ENCODE peak calls at places on chromosome 19, in eight cellular contexts. One of them, this sample, is unnamed. For H3K27me3, the result is how much of the 10 kb centered on the place peaks cover.

GRCh38 chr19:9917322-9917721 is 19.0 kb downstream of the OLFM2 start:
- DNase-seq in tibial artery: no peak
- DNase-seq in body of pancreas: peak
- DNase-seq in foreskin keratinocyte: no peak
- DNase-seq in CD4-positive, CD25-positive, alpha-beta regulatory T cell: no peak
- DNase-seq in heart left ventricle: no peak
- DNase-seq in fibroblast of lung: peak
- DNase-seq in WERI-Rb-1: peak
- DNase-seq in this sample: no peak

GRCh38 chr19:40758491-40758890 is 7.5 kb downstream of the SNRPA start:
- DNase-seq in tibial artery: no peak
- DNase-seq in body of pancreas: no peak
- DNase-seq in foreskin keratinocyte: no peak
- DNase-seq in CD4-positive, CD25-positive, alpha-beta regulatory T cell: no peak
- DNase-seq in heart left ventricle: no peak
- DNase-seq in fibroblast of lung: no peak
- DNase-seq in WERI-Rb-1: no peak
- DNase-seq in this sample: no peak

GRCh38 chr19:6260912-6261636 is 18.7 kb downstream of the MLLT1 start:
- DNase-seq in tibial artery: no peak
- DNase-seq in body of pancreas: peak
- DNase-seq in foreskin keratinocyte: no peak
- DNase-seq in CD4-positive, CD25-positive, alpha-beta regulatory T cell: no peak
- DNase-seq in heart left ventricle: no peak
- DNase-seq in fibroblast of lung: no peak
- DNase-seq in WERI-Rb-1: peak
- DNase-seq in this sample: peak

GRCh38 chr19:2544576-2545415 is 68.9 kb downstream of the GADD45B start:
- DNase-seq in tibial artery: no peak
- DNase-seq in body of pancreas: no peak
- DNase-seq in foreskin keratinocyte: no peak
- DNase-seq in CD4-positive, CD25-positive, alpha-beta regulatory T cell: no peak
- DNase-seq in heart left ventricle: no peak
- DNase-seq in fibroblast of lung: peak
- DNase-seq in WERI-Rb-1: no peak
- DNase-seq in this sample: peak

GRCh38 chr19:10033614-10034013 is 20.3 kb downstream of the RDH8 start:
- DNase-seq in tibial artery: no peak
- DNase-seq in body of pancreas: no peak
- DNase-seq in foreskin keratinocyte: no peak
- DNase-seq in CD4-positive, CD25-positive, alpha-beta regulatory T cell: no peak
- DNase-seq in heart left ventricle: no peak
- DNase-seq in fibroblast of lung: no peak
- DNase-seq in WERI-Rb-1: no peak
- DNase-seq in this sample: no peak

GRCh38 chr19:38953677-38954076 is 21.9 kb downstream of the FBXO17 start:
- DNase-seq in tibial artery: no peak
- DNase-seq in body of pancreas: no peak
- DNase-seq in foreskin keratinocyte: no peak
- DNase-seq in CD4-positive, CD25-positive, alpha-beta regulatory T cell: no peak
- DNase-seq in heart left ventricle: no peak
- DNase-seq in fibroblast of lung: no peak
- DNase-seq in WERI-Rb-1: no peak
- DNase-seq in this sample: no peak

GRCh38 chr19:48419158-48419920 is 25.9 kb downstream of the GRIN2D start:
- DNase-seq in tibial artery: peak
- DNase-seq in body of pancreas: peak
- DNase-seq in foreskin keratinocyte: no peak
- DNase-seq in CD4-positive, CD25-positive, alpha-beta regulatory T cell: peak
- DNase-seq in heart left ventricle: peak
- DNase-seq in fibroblast of lung: peak
- DNase-seq in WERI-Rb-1: peak
- DNase-seq in this sample: no peak

GRCh38 chr19:4415352-4415751 is 12.9 kb downstream of the CHAF1A start:
- DNase-seq in tibial artery: no peak
- DNase-seq in body of pancreas: no peak
- DNase-seq in foreskin keratinocyte: no peak
- DNase-seq in CD4-positive, CD25-positive, alpha-beta regulatory T cell: no peak
- DNase-seq in heart left ventricle: no peak
- DNase-seq in fibroblast of lung: peak
- DNase-seq in WERI-Rb-1: peak
- DNase-seq in this sample: no peak

GRCh38 chr19:32330149-32330548 is 15.3 kb upstream of the ZNF507 start:
- DNase-seq in tibial artery: no peak
- DNase-seq in body of pancreas: no peak
- DNase-seq in foreskin keratinocyte: no peak
- DNase-seq in CD4-positive, CD25-positive, alpha-beta regulatory T cell: no peak
- DNase-seq in heart left ventricle: no peak
- DNase-seq in fibroblast of lung: no peak
- DNase-seq in WERI-Rb-1: no peak
- DNase-seq in this sample: no peak

GRCh38 chr19:23788415-23788814 is 29.7 kb upstream of the ZNF681 start:
- DNase-seq in tibial artery: no peak
- DNase-seq in body of pancreas: no peak
- DNase-seq in foreskin keratinocyte: no peak
- DNase-seq in CD4-positive, CD25-positive, alpha-beta regulatory T cell: no peak
- DNase-seq in heart left ventricle: no peak
- DNase-seq in fibroblast of lung: no peak
- DNase-seq in WERI-Rb-1: no peak
- DNase-seq in this sample: no peak

GRCh38 chr19:11699931-11700794 is 38.6 kb downstream of the ZNF823 start:
- DNase-seq in tibial artery: no peak
- DNase-seq in body of pancreas: peak
- DNase-seq in foreskin keratinocyte: no peak
- DNase-seq in CD4-positive, CD25-positive, alpha-beta regulatory T cell: peak
- DNase-seq in heart left ventricle: no peak
- DNase-seq in fibroblast of lung: peak
- DNase-seq in WERI-Rb-1: no peak
- DNase-seq in this sample: no peak

GRCh38 chr19:42116308-42117075 is 15.8 kb downstream of the POU2F2 start:
- DNase-seq in tibial artery: no peak
- DNase-seq in body of pancreas: no peak
- DNase-seq in foreskin keratinocyte: no peak
- DNase-seq in CD4-positive, CD25-positive, alpha-beta regulatory T cell: no peak
- DNase-seq in heart left ventricle: no peak
- DNase-seq in fibroblast of lung: no peak
- DNase-seq in WERI-Rb-1: no peak
- DNase-seq in this sample: no peak

GRCh38 chr19:11767633-11768133 is 883 bp downstream of the ZNF441 start:
- DNase-seq in tibial artery: peak
- DNase-seq in body of pancreas: peak
- DNase-seq in foreskin keratinocyte: no peak
- DNase-seq in CD4-positive, CD25-positive, alpha-beta regulatory T cell: peak
- DNase-seq in heart left ventricle: peak
- DNase-seq in fibroblast of lung: peak
- DNase-seq in WERI-Rb-1: peak
- DNase-seq in this sample: peak

GRCh38 chr19:5562280-5562679 is 5.5 kb downstream of the TINCR start:
- DNase-seq in tibial artery: no peak
- DNase-seq in body of pancreas: no peak
- DNase-seq in foreskin keratinocyte: no peak
- DNase-seq in CD4-positive, CD25-positive, alpha-beta regulatory T cell: no peak
- DNase-seq in heart left ventricle: no peak
- DNase-seq in fibroblast of lung: no peak
- DNase-seq in WERI-Rb-1: no peak
- DNase-seq in this sample: no peak

GRCh38 chr19:41195675-41196497 is 2.9 kb downstream of the CYP2S1 start:
- DNase-seq in tibial artery: no peak
- DNase-seq in body of pancreas: peak
- DNase-seq in foreskin keratinocyte: peak
- DNase-seq in CD4-positive, CD25-positive, alpha-beta regulatory T cell: no peak
- DNase-seq in heart left ventricle: no peak
- DNase-seq in fibroblast of lung: peak
- DNase-seq in WERI-Rb-1: no peak
- DNase-seq in this sample: no peak

GRCh38 chr19:18712981-18713380 is 29.5 kb downstream of the CRTC1 start:
- DNase-seq in tibial artery: no peak
- DNase-seq in body of pancreas: no peak
- DNase-seq in foreskin keratinocyte: no peak
- DNase-seq in CD4-positive, CD25-positive, alpha-beta regulatory T cell: no peak
- DNase-seq in heart left ventricle: no peak
- DNase-seq in fibroblast of lung: no peak
- DNase-seq in WERI-Rb-1: no peak
- DNase-seq in this sample: no peak

GRCh38 chr19:55175117-55175867 is 4.8 kb downstream of the SYT5 start:
- DNase-seq in tibial artery: no peak
- DNase-seq in body of pancreas: no peak
- DNase-seq in foreskin keratinocyte: no peak
- DNase-seq in CD4-positive, CD25-positive, alpha-beta regulatory T cell: no peak
- DNase-seq in heart left ventricle: no peak
- DNase-seq in fibroblast of lung: no peak
- DNase-seq in WERI-Rb-1: no peak
- DNase-seq in this sample: no peak

GRCh38 chr19:55173186-55173716 is 6.8 kb upstream of the DNAAF3 start:
- DNase-seq in tibial artery: no peak
- DNase-seq in body of pancreas: no peak
- DNase-seq in foreskin keratinocyte: no peak
- DNase-seq in CD4-positive, CD25-positive, alpha-beta regulatory T cell: no peak
- DNase-seq in heart left ventricle: no peak
- DNase-seq in fibroblast of lung: no peak
- DNase-seq in WERI-Rb-1: no peak
- DNase-seq in this sample: no peak

GRCh38 chr19:55173717-55174409 is 6.2 kb downstream of the SYT5 start:
- DNase-seq in tibial artery: peak
- DNase-seq in body of pancreas: peak
- DNase-seq in foreskin keratinocyte: peak
- DNase-seq in CD4-positive, CD25-positive, alpha-beta regulatory T cell: no peak
- DNase-seq in heart left ventricle: peak
- DNase-seq in fibroblast of lung: peak
- DNase-seq in WERI-Rb-1: peak
- DNase-seq in this sample: peak

GRCh38 chr19:55176116-55176515 is 4.0 kb downstream of the SYT5 start:
- DNase-seq in tibial artery: no peak
- DNase-seq in body of pancreas: no peak
- DNase-seq in foreskin keratinocyte: no peak
- DNase-seq in CD4-positive, CD25-positive, alpha-beta regulatory T cell: no peak
- DNase-seq in heart left ventricle: no peak
- DNase-seq in fibroblast of lung: no peak
- DNase-seq in WERI-Rb-1: no peak
- DNase-seq in this sample: no peak

DNA sequence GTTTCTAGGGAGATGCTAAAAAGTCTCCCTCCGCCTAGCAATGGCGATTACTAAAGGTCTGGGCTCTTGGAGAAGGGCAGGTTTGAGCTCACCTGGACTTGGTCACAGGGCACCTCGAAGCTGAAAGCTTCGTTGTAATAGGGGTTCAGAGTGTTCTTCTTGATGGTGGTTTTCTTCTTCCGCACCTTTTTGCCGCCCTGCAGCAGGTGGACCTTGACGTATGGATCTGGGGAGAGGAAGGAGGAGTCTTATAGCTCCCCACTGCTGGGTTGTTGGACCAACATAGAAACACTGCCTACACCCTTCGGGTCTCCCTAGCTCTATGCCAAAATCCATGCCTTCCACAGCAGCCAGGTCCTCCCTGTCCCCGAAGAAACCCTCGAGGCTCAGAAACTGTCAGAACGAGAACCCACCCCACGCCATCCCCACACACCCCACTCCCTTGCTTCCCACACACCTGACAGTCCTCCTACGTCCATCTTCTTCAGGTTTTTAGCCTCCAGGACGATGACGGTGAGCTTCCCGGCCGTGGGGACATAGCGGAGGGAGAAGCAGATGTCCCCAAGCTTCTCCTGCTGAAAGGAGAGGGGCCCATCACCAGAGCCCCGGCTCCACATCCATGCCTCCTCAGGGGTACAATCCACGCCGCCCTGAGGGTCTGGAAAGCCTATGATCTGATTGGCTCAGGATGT is 5.5 kb downstream of the SYT5 start:
- DNase-seq in tibial artery: no peak
- DNase-seq in body of pancreas: no peak
- DNase-seq in foreskin keratinocyte: no peak
- DNase-seq in CD4-positive, CD25-positive, alpha-beta regulatory T cell: no peak
- DNase-seq in heart left ventricle: no peak
- DNase-seq in fibroblast of lung: no peak
- DNase-seq in WERI-Rb-1: no peak
- DNase-seq in this sample: no peak
- H3K27me3 ChIP-seq in tibial artery: half or more
- H3K27me3 ChIP-seq in body of pancreas: under half
- H3K27me3 ChIP-seq in foreskin keratinocyte: under half
- H3K27me3 ChIP-seq in CD4-positive, CD25-positive, alpha-beta regulatory T cell: under half
- H3K27me3 ChIP-seq in heart left ventricle: half or more
- H3K27me3 ChIP-seq in fibroblast of lung: under half
- H3K27me3 ChIP-seq in WERI-Rb-1: under half
- H3K27me3 ChIP-seq in this sample: under half

GRCh38 chr19:8093740-8094139 is 41.2 kb downstream of the CCL25 start:
- DNase-seq in tibial artery: no peak
- DNase-seq in body of pancreas: no peak
- DNase-seq in foreskin keratinocyte: no peak
- DNase-seq in CD4-positive, CD25-positive, alpha-beta regulatory T cell: no peak
- DNase-seq in heart left ventricle: no peak
- DNase-seq in fibroblast of lung: no peak
- DNase-seq in WERI-Rb-1: no peak
- DNase-seq in this sample: no peak
- H3K27me3 ChIP-seq in tibial artery: under half
- H3K27me3 ChIP-seq in body of pancreas: under half
- H3K27me3 ChIP-seq in foreskin keratinocyte: under half
- H3K27me3 ChIP-seq in CD4-positive, CD25-positive, alpha-beta regulatory T cell: under half
- H3K27me3 ChIP-seq in heart left ventricle: under half
- H3K27me3 ChIP-seq in fibroblast of lung: under half
- H3K27me3 ChIP-seq in WERI-Rb-1: under half
- H3K27me3 ChIP-seq in this sample: under half

DNA sequence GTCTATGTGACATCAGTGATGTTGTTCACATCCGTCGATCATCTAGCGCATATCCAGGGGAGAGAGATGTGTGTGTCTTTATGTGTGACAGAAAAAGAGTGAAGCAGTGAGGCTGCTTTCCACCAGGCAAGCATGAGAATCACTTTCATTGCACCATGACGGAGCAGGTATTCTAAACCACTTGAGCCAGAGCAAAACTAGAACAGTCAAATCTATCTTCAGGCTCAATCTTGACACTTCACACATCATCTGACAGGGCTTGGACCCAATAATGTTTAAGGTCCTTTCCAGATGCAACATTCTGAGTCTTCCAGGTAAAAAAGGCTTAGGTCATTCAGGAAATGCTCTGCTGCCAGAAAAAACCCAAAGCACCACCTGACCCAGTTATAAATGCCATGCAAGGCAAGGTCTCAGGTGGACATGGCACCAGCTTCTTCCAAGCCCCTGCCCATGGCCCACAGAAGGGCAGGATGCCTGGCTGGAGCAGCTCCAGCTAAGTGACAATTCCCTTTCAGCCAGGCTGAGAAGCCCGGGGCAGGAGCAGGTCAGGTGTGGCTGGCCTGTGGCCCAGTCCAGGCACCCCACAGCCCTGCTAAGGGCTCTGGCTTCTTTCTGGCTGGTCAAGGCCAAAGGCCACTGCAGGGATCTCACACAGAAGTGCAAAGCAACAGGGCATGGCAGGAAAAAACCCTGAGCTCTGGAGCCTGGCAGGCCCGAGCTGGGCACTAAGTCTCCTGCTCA is 5.0 kb downstream of the ELAVL1 start:
- DNase-seq in tibial artery: no peak
- DNase-seq in body of pancreas: no peak
- DNase-seq in foreskin keratinocyte: no peak
- DNase-seq in CD4-positive, CD25-positive, alpha-beta regulatory T cell: no peak
- DNase-seq in heart left ventricle: no peak
- DNase-seq in fibroblast of lung: no peak
- DNase-seq in WERI-Rb-1: no peak
- DNase-seq in this sample: no peak
- H3K27me3 ChIP-seq in tibial artery: under half
- H3K27me3 ChIP-seq in body of pancreas: under half
- H3K27me3 ChIP-seq in foreskin keratinocyte: under half
- H3K27me3 ChIP-seq in CD4-positive, CD25-positive, alpha-beta regulatory T cell: under half
- H3K27me3 ChIP-seq in heart left ventricle: under half
- H3K27me3 ChIP-seq in fibroblast of lung: under half
- H3K27me3 ChIP-seq in WERI-Rb-1: under half
- H3K27me3 ChIP-seq in this sample: under half

GRCh38 chr19:29528946-29529645 is 3.3 kb downstream of the VSTM2B start:
- DNase-seq in tibial artery: no peak
- DNase-seq in body of pancreas: no peak
- DNase-seq in foreskin keratinocyte: no peak
- DNase-seq in CD4-positive, CD25-positive, alpha-beta regulatory T cell: no peak
- DNase-seq in heart left ventricle: no peak
- DNase-seq in fibroblast of lung: no peak
- DNase-seq in WERI-Rb-1: no peak
- DNase-seq in this sample: peak
- H3K27me3 ChIP-seq in tibial artery: half or more
- H3K27me3 ChIP-seq in body of pancreas: under half
- H3K27me3 ChIP-seq in foreskin keratinocyte: half or more
- H3K27me3 ChIP-seq in CD4-positive, CD25-positive, alpha-beta regulatory T cell: under half
- H3K27me3 ChIP-seq in heart left ventricle: half or more
- H3K27me3 ChIP-seq in fibroblast of lung: under half
- H3K27me3 ChIP-seq in WERI-Rb-1: half or more
- H3K27me3 ChIP-seq in this sample: under half

This sample was measured in aorta.